ENCODE peak calls at places on chromosomes 13 and 19, in five cellular contexts. F is ACHN; R is stimulated activated CD4-positive, alpha-beta T cell treated with anti-CD3 and anti-CD28 coated beads, Interleukin-12 subunit alpha, Interleukin-12 subunit beta, amount 100 ng/mL, for 24 hours; P is PC-9; J is aorta. K is an unnamed sample.

GRCh38 chr13:101575591-101575990 is 123.1 kb downstream of the ITGBL1 start:
- DNase-seq in F (no peak), R (no peak), P (peak; percentile 31), J (no peak), K (no peak)

GRCh38 chr13:27186295-27186694 is 14.7 kb upstream of the USP12 start:
- DNase-seq in F (no peak), R (no peak), P (no peak), J (no peak), K (no peak)

GRCh38 chr13:97566907-97567306 is 132.9 kb downstream of the RAP2A start:
- DNase-seq in F (no peak), R (no peak), P (no peak), J (no peak), K (no peak)

GRCh38 chr13:99356216-99357089 is 49.3 kb upstream of the GPR183 start:
- DNase-seq in F (no peak), R (no peak), P (no peak), J (no peak), K (peak; percentile 80)

GRCh38 chr19:35718345-35719041 is 690 bp downstream of the KMT2B start:
- DNase-seq in F (peak; percentile 10), R (no peak), P (peak; percentile 29), J (no peak), K (peak; percentile 90)

GRCh38 chr19:46288896-46289588 is 7.8 kb upstream of the HIF3A start:
- DNase-seq in F (peak; percentile 79), R (no peak), P (no peak), J (no peak), K (no peak)

GRCh38 chr19:6034512-6034911 is 56.6 kb upstream of the RANBP3 start:
- DNase-seq in F (no peak), R (no peak), P (no peak), J (no peak), K (peak; percentile 4)

GRCh38 chr13:91078093-91078679 is 269.3 kb upstream of the MIR17HG start:
- DNase-seq in F (peak; percentile 17), R (no peak), P (no peak), J (no peak), K (no peak)

GRCh38 chr19:14432817-14433453 is at the start of gene PKN1:
- DNase-seq in F (peak; percentile 48), R (no peak), P (peak; percentile 66), J (no peak), K (peak; percentile 86)

GRCh38 chr19:46958542-46958941 is 61.1 kb upstream of the NPAS1 start:
- DNase-seq in F (no peak), R (no peak), P (no peak), J (no peak), K (no peak)

GRCh38 chr19:5149930-5150329 is 181.0 kb downstream of the KDM4B start:
- DNase-seq in F (no peak), R (no peak), P (no peak), J (no peak), K (no peak)

GRCh38 chr13:73693215-73693614 is 441.0 kb downstream of the KLF12 start:
- DNase-seq in F (no peak), R (no peak), P (no peak), J (no peak), K (no peak)

GRCh38 chr19:38666662-38667448 is 19.4 kb downstream of the ACTN4 start:
- DNase-seq in F (no peak), R (no peak), P (no peak), J (peak; percentile 76), K (peak; percentile 59)

K was measured in kidney.